ENCODE peak calls at places on chromosomes 1 and 21, in four cellular contexts. S is esophagus squamous epithelium, W is foreskin fibroblast, H is GM12865. N is an unnamed sample.

GRCh38 chr1:228158690-228159665 is 6.6 kb upstream of the IBA57 start:
- DNase-seq in W (no peak), H (no peak), S (no peak), N (no peak)

GRCh38 chr1:72186733-72187307 is 95.5 kb downstream of the NEGR1 start:
- DNase-seq in S (no peak), H (no peak), W (peak; percentile 16), N (no peak)

GRCh38 chr1:76901158-76901767 is 34.0 kb downstream of the ST6GALNAC5 start:
- DNase-seq in H (peak; percentile 62), W (peak; percentile 33), S (no peak), N (no peak)

GRCh38 chr1:198387587-198387986 is 152.9 kb downstream of the ATP6V1G3 start:
- DNase-seq in H (no peak), W (no peak), S (no peak), N (no peak)

GRCh38 chr1:231934797-231935196 is 308.2 kb downstream of the DISC1 start:
- DNase-seq in H (no peak), W (no peak), S (no peak), N (no peak)

GRCh38 chr1:35452086-35452485 is 105.1 kb downstream of the KIAA0319L start:
- DNase-seq in H (no peak), W (peak; percentile 67), S (no peak), N (peak; percentile 29)

GRCh38 chr1:186967659-186968394 is 139.1 kb downstream of the PLA2G4A start:
- DNase-seq in H (no peak), S (no peak), W (peak; percentile 37), N (no peak)

GRCh38 chr1:119929643-119930310 is 33.5 kb upstream of the ADAM30 start:
- DNase-seq in H (no peak), W (no peak), S (no peak), N (no peak)

GRCh38 chr1:154955039-154955717 is 721 bp downstream of the PBXIP1 start:
- DNase-seq in H (peak; percentile 95), S (no peak), W (no peak), N (no peak)

GRCh38 chr1:73860421-73860950 is 337.5 kb downstream of the LRRIQ3 start:
- DNase-seq in H (no peak), S (no peak), W (no peak), N (no peak)

GRCh38 chr1:174397261-174397660 is 50.5 kb upstream of the GPR52 start:
- DNase-seq in H (peak; percentile 40), W (no peak), S (no peak), N (no peak)

GRCh38 chr1:63602629-63603028 is 9.4 kb downstream of the PGM1 start:
- DNase-seq in S (no peak), W (no peak), H (no peak), N (no peak)

GRCh38 chr1:230493264-230493663 is 67.1 kb upstream of the PGBD5 start:
- DNase-seq in H (no peak), S (no peak), W (no peak), N (no peak)
- TF ChIP-seq CTCF in H (no peak), S (no peak), W (no peak), N (no peak)

GRCh38 chr1:160741597-160742348 is 2.7 kb downstream of the SLAMF7 start:
- DNase-seq in W (no peak), H (no peak), S (no peak), N (no peak)
- H3K4me3 ChIP-seq in W (no peak overlapping the region), H (peak overlapping the region; percentile 68), S (no peak overlapping the region), N (no peak overlapping the region)

GRCh38 chr1:109331113-109331512 is 24.3 kb upstream of the MYBPHL start:
- DNase-seq in W (no peak), S (no peak), H (no peak), N (no peak)
- TF ChIP-seq CTCF in W (no peak), S (no peak), H (no peak), N (no peak)

DNA sequence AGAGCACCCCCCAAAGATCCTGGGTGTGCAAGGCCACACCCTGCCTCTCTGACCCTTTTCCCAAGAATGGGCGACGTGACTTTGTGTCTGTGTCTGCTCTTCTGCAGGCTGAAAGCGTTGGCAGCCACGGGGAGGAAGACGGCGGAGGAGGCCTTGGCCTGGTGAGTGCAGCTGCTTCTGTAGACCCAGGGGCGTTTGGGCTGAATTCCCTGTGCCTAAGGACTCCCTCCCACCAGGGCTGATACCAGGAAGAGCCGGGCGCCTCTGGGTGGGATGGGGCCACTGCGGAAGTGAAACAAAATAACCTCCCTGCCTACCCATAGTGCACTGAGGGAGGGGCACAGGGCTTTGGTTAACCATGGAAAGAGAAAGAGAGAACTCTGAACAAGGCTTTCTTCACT is 2.5 kb downstream of the UBASH3A start:
- DNase-seq in S (no peak), W (no peak), H (no peak), N (no peak)
- H3K4me3 ChIP-seq in S (no peak overlapping the region), W (no peak overlapping the region), H (no peak overlapping the region), N (no peak overlapping the region)